ENCODE peak calls at places on chromosome 7, in seven cellular contexts. One of them, this sample, is unnamed.

GRCh38 chr7:137691566-137691965 is 155.2 kb downstream of the DGKI start:
- DNase-seq in stomach: no peak
- DNase-seq in IMR-90: no peak
- DNase-seq in HCT116: no peak
- DNase-seq in breast epithelium: no peak
- DNase-seq in kidney: no peak
- DNase-seq in heart left ventricle: no peak
- DNase-seq in this sample: no peak

GRCh38 chr7:74253331-74253730 is 868 bp downstream of the RFC2 start:
- DNase-seq in breast epithelium: no peak
- DNase-seq in IMR-90: no peak
- DNase-seq in HCT116: no peak
- DNase-seq in kidney: no peak
- DNase-seq in stomach: no peak
- DNase-seq in heart left ventricle: no peak
- DNase-seq in this sample: no peak

GRCh38 chr7:35725280-35725680 is 30.3 kb upstream of the HERPUD2 start:
- DNase-seq in breast epithelium: no peak
- DNase-seq in IMR-90: no peak
- DNase-seq in heart left ventricle: no peak
- DNase-seq in kidney: peak
- DNase-seq in HCT116: no peak
- DNase-seq in stomach: peak
- DNase-seq in this sample: no peak

GRCh38 chr7:158295966-158296797 is 291.4 kb downstream of the PTPRN2 start:
- DNase-seq in IMR-90: no peak
- DNase-seq in HCT116: no peak
- DNase-seq in kidney: no peak
- DNase-seq in heart left ventricle: no peak
- DNase-seq in breast epithelium: no peak
- DNase-seq in stomach: peak
- DNase-seq in this sample: no peak

GRCh38 chr7:76220185-76221057 is 18.7 kb downstream of the SRRM3 start:
- DNase-seq in stomach: no peak
- DNase-seq in kidney: peak
- DNase-seq in HCT116: no peak
- DNase-seq in IMR-90: peak
- DNase-seq in breast epithelium: no peak
- DNase-seq in heart left ventricle: peak
- DNase-seq in this sample: no peak

GRCh38 chr7:92837214-92837749 is 909 bp upstream of the CDK6 start:
- DNase-seq in HCT116: no peak
- DNase-seq in stomach: no peak
- DNase-seq in IMR-90: peak
- DNase-seq in kidney: no peak
- DNase-seq in heart left ventricle: no peak
- DNase-seq in breast epithelium: no peak
- DNase-seq in this sample: no peak

GRCh38 chr7:155425946-155426345 is 32.0 kb upstream of the EN2 start:
- DNase-seq in kidney: peak
- DNase-seq in stomach: no peak
- DNase-seq in IMR-90: no peak
- DNase-seq in HCT116: no peak
- DNase-seq in heart left ventricle: peak
- DNase-seq in breast epithelium: no peak
- DNase-seq in this sample: no peak

GRCh38 chr7:16409777-16410176 is 11.6 kb downstream of the CRPPA start:
- DNase-seq in IMR-90: peak
- DNase-seq in kidney: no peak
- DNase-seq in breast epithelium: no peak
- DNase-seq in HCT116: no peak
- DNase-seq in heart left ventricle: no peak
- DNase-seq in stomach: no peak
- DNase-seq in this sample: no peak

GRCh38 chr7:102814025-102814471 is 65.2 kb downstream of the FAM185A start:
- DNase-seq in HCT116: no peak
- DNase-seq in IMR-90: peak
- DNase-seq in kidney: no peak
- DNase-seq in heart left ventricle: no peak
- DNase-seq in breast epithelium: no peak
- DNase-seq in stomach: no peak
- DNase-seq in this sample: no peak

GRCh38 chr7:49635800-49636199 is 137.6 kb upstream of the VWC2 start:
- DNase-seq in kidney: no peak
- DNase-seq in breast epithelium: no peak
- DNase-seq in IMR-90: no peak
- DNase-seq in heart left ventricle: no peak
- DNase-seq in HCT116: no peak
- DNase-seq in stomach: no peak
- DNase-seq in this sample: no peak
- TF ChIP-seq CTCF in kidney: no peak
- TF ChIP-seq CTCF in breast epithelium: no peak
- TF ChIP-seq CTCF in IMR-90: no peak
- TF ChIP-seq CTCF in heart left ventricle: peak
- TF ChIP-seq CTCF in HCT116: no peak
- TF ChIP-seq CTCF in stomach: no peak
- TF ChIP-seq CTCF in this sample: no peak

GRCh38 chr7:25822823-25823222 is 329.2 kb upstream of the NFE2L3 start:
- DNase-seq in heart left ventricle: no peak
- DNase-seq in kidney: no peak
- DNase-seq in HCT116: no peak
- DNase-seq in IMR-90: no peak
- DNase-seq in stomach: no peak
- DNase-seq in breast epithelium: no peak
- DNase-seq in this sample: no peak

GRCh38 chr7:25821225-25821624 is 330.8 kb upstream of the NFE2L3 start:
- DNase-seq in kidney: no peak
- DNase-seq in HCT116: no peak
- DNase-seq in heart left ventricle: no peak
- DNase-seq in breast epithelium: no peak
- DNase-seq in stomach: no peak
- DNase-seq in IMR-90: no peak
- DNase-seq in this sample: no peak

GRCh38 chr7:25815711-25816110 is 336.3 kb upstream of the NFE2L3 start:
- DNase-seq in breast epithelium: no peak
- DNase-seq in IMR-90: no peak
- DNase-seq in heart left ventricle: no peak
- DNase-seq in kidney: no peak
- DNase-seq in stomach: no peak
- DNase-seq in HCT116: no peak
- DNase-seq in this sample: no peak

GRCh38 chr7:25823571-25823970 is 328.4 kb upstream of the NFE2L3 start:
- DNase-seq in breast epithelium: no peak
- DNase-seq in heart left ventricle: no peak
- DNase-seq in HCT116: no peak
- DNase-seq in kidney: no peak
- DNase-seq in IMR-90: no peak
- DNase-seq in stomach: no peak
- DNase-seq in this sample: no peak

DNA sequence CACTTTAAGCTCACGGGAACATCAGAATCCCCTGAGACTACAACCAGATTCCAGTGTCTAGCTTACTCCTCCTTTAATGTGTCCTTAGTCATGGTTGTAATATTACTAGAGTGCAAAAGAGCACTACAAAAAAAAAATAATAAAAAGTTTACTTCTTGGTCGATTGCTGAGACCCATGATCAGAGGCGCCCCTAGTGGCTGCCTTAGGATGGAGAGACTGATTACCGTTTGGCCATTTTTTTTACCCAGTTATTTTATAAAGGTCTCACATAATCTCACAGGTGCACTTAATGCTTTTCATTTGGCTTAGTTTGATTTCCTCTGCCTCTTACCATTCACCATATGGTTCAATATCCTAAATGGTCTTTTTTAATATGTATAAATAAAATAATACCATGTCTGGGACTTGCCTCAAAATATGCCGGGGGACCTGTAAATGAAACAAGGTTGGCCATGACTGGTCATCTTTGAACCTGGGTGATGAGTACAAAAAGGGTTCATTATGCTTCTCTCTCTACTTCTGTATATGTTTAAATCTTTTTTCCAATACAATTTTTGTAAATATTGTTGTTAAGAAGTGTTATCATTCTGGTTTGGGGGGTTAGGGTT is 331.5 kb upstream of the NFE2L3 start:
- DNase-seq in kidney: no peak
- DNase-seq in heart left ventricle: no peak
- DNase-seq in IMR-90: no peak
- DNase-seq in stomach: no peak
- DNase-seq in HCT116: peak
- DNase-seq in breast epithelium: no peak
- DNase-seq in this sample: no peak
- TF ChIP-seq CTCF in kidney: no peak
- TF ChIP-seq CTCF in heart left ventricle: no peak
- TF ChIP-seq CTCF in IMR-90: peak
- TF ChIP-seq CTCF in stomach: no peak
- TF ChIP-seq CTCF in HCT116: peak
- TF ChIP-seq CTCF in breast epithelium: peak
- TF ChIP-seq CTCF in this sample: peak

DNA sequence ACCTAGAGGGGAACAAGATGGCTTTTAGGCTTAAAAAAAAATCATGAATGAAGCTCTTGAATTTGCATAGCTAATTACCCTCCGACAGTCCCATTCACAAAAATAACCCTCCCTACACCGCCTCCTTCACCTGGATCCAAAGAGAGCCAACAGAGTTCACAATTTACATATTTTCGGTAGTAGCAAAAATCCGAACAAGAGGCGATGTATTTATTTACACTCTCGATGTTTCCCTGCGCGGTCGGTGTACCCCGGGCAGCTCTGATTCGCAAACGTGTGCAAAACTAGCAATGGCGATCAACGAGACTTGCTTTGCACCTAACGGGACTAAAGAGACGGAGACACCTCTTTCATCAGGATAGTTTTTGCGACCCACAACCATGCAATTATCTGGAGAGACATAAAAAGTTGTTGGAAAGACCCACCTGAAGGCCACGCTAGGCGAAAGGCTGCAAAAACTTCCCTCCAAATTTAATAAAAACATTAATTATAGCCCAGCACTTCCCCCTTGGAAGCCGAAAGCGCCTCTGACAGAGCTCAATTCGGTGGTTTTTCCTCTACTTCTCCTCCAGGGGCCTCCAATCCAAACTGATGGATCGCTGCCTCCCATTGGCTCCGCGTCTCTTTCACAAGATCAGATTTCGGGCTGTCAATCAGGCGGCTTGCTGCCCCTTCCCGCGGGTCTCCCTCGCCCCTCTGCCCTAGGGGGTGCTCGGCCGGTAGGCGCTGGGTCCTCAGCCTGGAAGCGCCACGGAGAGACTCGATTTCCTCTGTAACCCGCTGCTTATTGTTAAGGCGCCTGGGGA is at the start of gene ETV1:
- DNase-seq in breast epithelium: no peak
- DNase-seq in HCT116: no peak
- DNase-seq in kidney: peak
- DNase-seq in heart left ventricle: peak
- DNase-seq in IMR-90: peak
- DNase-seq in stomach: peak
- DNase-seq in this sample: peak
- TF ChIP-seq CTCF in breast epithelium: no peak
- TF ChIP-seq CTCF in HCT116: no peak
- TF ChIP-seq CTCF in kidney: peak
- TF ChIP-seq CTCF in heart left ventricle: no peak
- TF ChIP-seq CTCF in IMR-90: peak
- TF ChIP-seq CTCF in stomach: no peak
- TF ChIP-seq CTCF in this sample: peak

GRCh38 chr7:40761757-40762342 is 627.0 kb downstream of the SUGCT start:
- DNase-seq in stomach: no peak
- DNase-seq in breast epithelium: no peak
- DNase-seq in IMR-90: peak
- DNase-seq in heart left ventricle: no peak
- DNase-seq in kidney: no peak
- DNase-seq in HCT116: no peak
- DNase-seq in this sample: no peak
- TF ChIP-seq CTCF in stomach: no peak
- TF ChIP-seq CTCF in breast epithelium: no peak
- TF ChIP-seq CTCF in IMR-90: peak
- TF ChIP-seq CTCF in heart left ventricle: no peak
- TF ChIP-seq CTCF in kidney: no peak
- TF ChIP-seq CTCF in HCT116: no peak
- TF ChIP-seq CTCF in this sample: no peak

GRCh38 chr7:78022165-78022564 is 223.6 kb downstream of the PHTF2 start:
- DNase-seq in stomach: no peak
- DNase-seq in breast epithelium: no peak
- DNase-seq in HCT116: no peak
- DNase-seq in IMR-90: no peak
- DNase-seq in kidney: no peak
- DNase-seq in heart left ventricle: no peak
- DNase-seq in this sample: no peak

GRCh38 chr7:78020131-78020873 is 221.7 kb downstream of the PHTF2 start:
- DNase-seq in IMR-90: peak
- DNase-seq in kidney: no peak
- DNase-seq in breast epithelium: no peak
- DNase-seq in stomach: peak
- DNase-seq in heart left ventricle: peak
- DNase-seq in HCT116: peak
- DNase-seq in this sample: no peak

GRCh38 chr7:78018541-78019456 is 220.2 kb downstream of the PHTF2 start:
- DNase-seq in HCT116: no peak
- DNase-seq in heart left ventricle: peak
- DNase-seq in stomach: no peak
- DNase-seq in breast epithelium: no peak
- DNase-seq in IMR-90: peak
- DNase-seq in kidney: peak
- DNase-seq in this sample: no peak

GRCh38 chr7:78019457-78020130 is 221.0 kb downstream of the PHTF2 start:
- DNase-seq in heart left ventricle: peak
- DNase-seq in stomach: peak
- DNase-seq in HCT116: peak
- DNase-seq in IMR-90: peak
- DNase-seq in kidney: peak
- DNase-seq in breast epithelium: peak
- DNase-seq in this sample: peak

DNA sequence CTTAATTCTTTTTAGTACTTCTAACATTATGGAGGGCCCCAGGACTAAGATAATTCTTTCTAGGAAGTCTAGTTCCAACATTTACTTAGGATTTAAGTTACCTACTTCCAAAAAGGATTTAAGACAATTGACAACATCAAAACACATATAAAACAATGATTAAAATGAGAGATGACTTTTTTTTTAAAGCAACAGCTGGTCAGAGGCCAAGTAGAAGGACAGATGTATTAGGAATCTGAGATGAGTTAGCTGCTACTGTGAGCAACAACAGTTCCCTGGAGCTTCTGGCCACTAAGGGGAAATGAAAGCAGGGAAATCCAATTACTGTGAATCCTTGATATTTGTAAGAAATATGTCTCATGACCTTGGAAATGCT is 222.3 kb downstream of the PHTF2 start:
- DNase-seq in heart left ventricle: no peak
- DNase-seq in kidney: no peak
- DNase-seq in stomach: no peak
- DNase-seq in IMR-90: no peak
- DNase-seq in HCT116: no peak
- DNase-seq in breast epithelium: no peak
- DNase-seq in this sample: no peak
- TF ChIP-seq CTCF in heart left ventricle: no peak
- TF ChIP-seq CTCF in kidney: no peak
- TF ChIP-seq CTCF in stomach: no peak
- TF ChIP-seq CTCF in IMR-90: no peak
- TF ChIP-seq CTCF in HCT116: no peak
- TF ChIP-seq CTCF in breast epithelium: no peak
- TF ChIP-seq CTCF in this sample: no peak